ENCODE peak calls at places on chromosomes 1 and 21, in six cellular contexts. C, S, D, N, Z and P are unnamed samples.

GRCh38 chr1:184158911-184159701 is 107.6 kb downstream of the TSEN15 start:
- DNase-seq in C (peak), Z (no peak), N (no peak), D (no peak), S (no peak), P (no peak)

GRCh38 chr1:201282216-201282615 is 1.1 kb upstream of the PKP1 start:
- DNase-seq in D (no peak), S (peak), Z (no peak), C (no peak), N (no peak), P (no peak)

GRCh38 chr1:68217060-68217554 is 15.2 kb downstream of the WLS start:
- DNase-seq in C (no peak), N (no peak), Z (peak), D (no peak), S (peak), P (peak)

GRCh38 chr1:65812065-65812464 is 19.4 kb downstream of the PDE4B start:
- DNase-seq in C (peak), S (peak), Z (no peak), D (no peak), N (peak), P (peak)

GRCh38 chr1:43306688-43307457 is 6.1 kb downstream of the TIE1 start:
- DNase-seq in Z (no peak), N (no peak), S (peak), D (no peak), C (no peak), P (no peak)

GRCh38 chr1:4796161-4796998 is 142.0 kb downstream of the AJAP1 start:
- DNase-seq in N (no peak), Z (no peak), C (peak), S (no peak), D (no peak), P (no peak)

GRCh38 chr1:7325254-7325653 is 445.8 kb upstream of the VAMP3 start:
- DNase-seq in D (no peak), S (no peak), C (no peak), N (no peak), Z (no peak), P (no peak)

GRCh38 chr1:209530990-209531389 is 52.5 kb upstream of the CAMK1G start:
- DNase-seq in C (no peak), N (no peak), S (no peak), D (no peak), Z (no peak), P (no peak)

GRCh38 chr21:29002442-29003144 is 9.9 kb upstream of the LTN1 start:
- DNase-seq in S (peak), Z (peak), D (peak), C (peak), N (peak), P (peak)

GRCh38 chr21:36355071-36355680 is 30.0 kb upstream of the CHAF1B start:
- DNase-seq in D (no peak), Z (no peak), S (no peak), N (no peak), C (no peak), P (no peak)